ENCODE peak calls at places on chromosomes 3 and 15, in ten cellular contexts. L is BE2C; X is activated T-cell treated with anti-CD3 and anti-CD28 coated beads, Interleukin-2, amount 50 U/mL, for 72 hours; W is uterus; V is NCI-H1092; O is left cardiac atrium; Z is astrocyte of the spinal cord; R is activated B cell treated with CpG ODN at 0.5 μM for 24 hours; F is colonic mucosa; Q is T-helper 2 cell. C is an unnamed sample.
A peak's percentile ranks its signal among the peaks of the same experiment; 100 is the strongest.

GRCh38 chr15:41862515-41863116 is 24.0 kb downstream of the PLA2G4B start:
- DNase-seq in L (no peak), X (no peak), W (no peak), V (no peak), O (no peak), Z (no peak), R (no peak), F (peak; percentile 83), Q (no peak), C (no peak)

GRCh38 chr3:127665586-127665985 is 7.2 kb upstream of the ABTB1 start:
- DNase-seq in L (no peak), X (no peak), W (no peak), V (no peak), O (no peak), Z (no peak), R (no peak), F (no peak), Q (no peak), C (no peak)

GRCh38 chr15:71551566-71551965 is 258.8 kb upstream of the NR2E3 start:
- DNase-seq in L (no peak), X (no peak), W (no peak), V (no peak), O (no peak), Z (peak; percentile 27), R (no peak), F (no peak), Q (no peak), C (no peak)

GRCh38 chr3:195054311-195054710 is 216.6 kb downstream of the XXYLT1 start:
- DNase-seq in L (no peak), X (no peak), W (no peak), V (no peak), O (no peak), Z (no peak), R (no peak), F (no peak), Q (no peak), C (no peak)

GRCh38 chr3:182909318-182910040 is 70.9 kb downstream of the DCUN1D1 start:
- DNase-seq in L (no peak), X (no peak), W (no peak), V (no peak), O (no peak), Z (peak; percentile 29), R (no peak), F (no peak), Q (no peak), C (no peak)

GRCh38 chr15:40310001-40310959 is 2.5 kb upstream of the PLCB2 start:
- DNase-seq in L (peak; percentile 86), X (peak; percentile 72), W (no peak), V (no peak), O (peak; percentile 62), Z (no peak), R (peak; percentile 48), F (peak; percentile 64), Q (peak; percentile 28), C (peak; percentile 37)

GRCh38 chr3:188955919-188956318 is 215.9 kb upstream of the TPRG1 start:
- DNase-seq in L (no peak), X (no peak), W (no peak), V (no peak), O (no peak), Z (no peak), R (no peak), F (no peak), Q (no peak), C (no peak)

GRCh38 chr3:14497321-14497720 is 42.8 kb downstream of the GRIP2 start:
- DNase-seq in L (no peak), X (no peak), W (no peak), V (no peak), O (no peak), Z (no peak), R (no peak), F (no peak), Q (no peak), C (no peak)

GRCh38 chr15:61081028-61081322 is 148.1 kb downstream of the RORA start:
- DNase-seq in L (no peak), X (no peak), W (no peak), V (no peak), O (no peak), Z (peak; percentile 61), R (no peak), F (no peak), Q (no peak), C (no peak)

GRCh38 chr3:145125307-145125706 is 1035.7 kb downstream of the PLOD2 start:
- DNase-seq in L (no peak), X (no peak), W (no peak), V (no peak), O (no peak), Z (peak; percentile 19), R (no peak), F (no peak), Q (no peak), C (no peak)

GRCh38 chr15:80736571-80736970 is 41.5 kb downstream of the ABHD17C start:
- DNase-seq in L (no peak), X (no peak), W (no peak), V (no peak), O (no peak), Z (peak; percentile 32), R (no peak), F (no peak), Q (no peak), C (no peak)

GRCh38 chr15:99708563-99708962 is 24.7 kb downstream of the LYSMD4 start:
- DNase-seq in L (peak; percentile 31), X (no peak), W (peak; percentile 84), V (no peak), O (peak; percentile 90), Z (peak; percentile 80), R (no peak), F (peak; percentile 72), Q (no peak), C (no peak)

GRCh38 chr3:149367021-149367840 is 10.2 kb downstream of the TM4SF1 start:
- DNase-seq in L (no peak), X (peak; percentile 16), W (no peak), V (no peak), O (no peak), Z (no peak), R (no peak), F (peak; percentile 74), Q (no peak), C (no peak)

GRCh38 chr3:116034797-116035196 is 410.5 kb downstream of the LSAMP start:
- DNase-seq in L (no peak), X (no peak), W (no peak), V (peak; percentile 19), O (no peak), Z (no peak), R (no peak), F (no peak), Q (no peak), C (no peak)

GRCh38 chr3:51336261-51336660 is 48.8 kb upstream of the MANF start:
- DNase-seq in L (no peak), X (no peak), W (no peak), V (no peak), O (no peak), Z (no peak), R (no peak), F (no peak), Q (no peak), C (no peak)

GRCh38 chr3:13716540-13717221 is 163.2 kb downstream of the WNT7A start:
- DNase-seq in L (no peak), X (no peak), W (no peak), V (no peak), O (no peak), Z (no peak), R (no peak), F (no peak), Q (no peak), C (no peak)

GRCh38 chr15:83282859-83283812 is 1.3 kb downstream of the BNC1 start:
- DNase-seq in L (no peak), X (peak; percentile 12), W (no peak), V (no peak), O (peak; percentile 50), Z (peak; percentile 58), R (no peak), F (no peak), Q (no peak), C (no peak)

GRCh38 chr15:75302318-75302717 is 19.7 kb downstream of the GOLGA6D start:
- DNase-seq in L (no peak), X (no peak), W (no peak), V (no peak), O (no peak), Z (no peak), R (no peak), F (no peak), Q (no peak), C (no peak)

GRCh38 chr3:45792516-45793172 is 3.7 kb downstream of the SLC6A20 start:
- DNase-seq in L (no peak), X (no peak), W (no peak), V (no peak), O (no peak), Z (no peak), R (no peak), F (no peak), Q (no peak), C (no peak)

GRCh38 chr3:72914383-72914782 is 26.5 kb downstream of the GXYLT2 start:
- DNase-seq in L (no peak), X (no peak), W (no peak), V (no peak), O (no peak), Z (no peak), R (no peak), F (no peak), Q (no peak), C (no peak)

GRCh38 chr3:143134446-143134845 is 14.9 kb downstream of the CHST2 start:
- DNase-seq in L (peak; percentile 31), X (no peak), W (no peak), V (peak; percentile 40), O (no peak), Z (peak; percentile 49), R (no peak), F (no peak), Q (no peak), C (no peak)

GRCh38 chr3:12288466-12289129 is at the start of gene PPARG:
- DNase-seq in L (peak; percentile 22), X (peak; percentile 19), W (peak; percentile 34), V (no peak), O (peak; percentile 41), Z (peak; percentile 30), R (no peak), F (peak; percentile 85), Q (no peak), C (no peak)

C was measured in memory B cell.